ENCODE peak calls at places on chromosome 22, in five cellular contexts. One of them, this sample, is unnamed.

GRCh38 chr22:36048911-36049677 is 20.5 kb upstream of the RBFOX2 start:
- DNase-seq in H1: no peak
- DNase-seq in IMR-90: peak; percentile 77
- DNase-seq in H9: no peak
- DNase-seq in neuronal stem cell: no peak
- DNase-seq in this sample: no peak

GRCh38 chr22:49077586-49077985 is 750.1 kb downstream of the BRD1 start:
- DNase-seq in IMR-90: no peak
- DNase-seq in H1: no peak
- DNase-seq in neuronal stem cell: no peak
- DNase-seq in H9: no peak
- DNase-seq in this sample: no peak

GRCh38 chr22:18978506-18978905 is 42.4 kb upstream of the PRODH start:
- DNase-seq in H1: no peak
- DNase-seq in H9: no peak
- DNase-seq in neuronal stem cell: no peak
- DNase-seq in IMR-90: no peak
- DNase-seq in this sample: no peak

GRCh38 chr22:26939466-26939865 is 282.1 kb downstream of the MIAT start:
- DNase-seq in H1: no peak
- DNase-seq in IMR-90: no peak
- DNase-seq in H9: no peak
- DNase-seq in neuronal stem cell: no peak
- DNase-seq in this sample: no peak

GRCh38 chr22:36439481-36440271 is 41.8 kb downstream of the TXN2 start:
- DNase-seq in neuronal stem cell: no peak
- DNase-seq in H9: no peak
- DNase-seq in H1: no peak
- DNase-seq in IMR-90: peak; percentile 97
- DNase-seq in this sample: peak; percentile 83

GRCh38 chr22:34851918-34852662 is 213.9 kb upstream of the ISX start:
- DNase-seq in H9: no peak
- DNase-seq in IMR-90: no peak
- DNase-seq in H1: no peak
- DNase-seq in neuronal stem cell: no peak
- DNase-seq in this sample: peak; percentile 36

GRCh38 chr22:17717708-17718107 is 56.6 kb downstream of the BID start:
- DNase-seq in H9: no peak
- DNase-seq in neuronal stem cell: no peak
- DNase-seq in IMR-90: peak; percentile 40
- DNase-seq in H1: no peak
- DNase-seq in this sample: no peak

GRCh38 chr22:17931400-17931825 is 92.9 kb downstream of the MICAL3 start:
- DNase-seq in H1: no peak
- DNase-seq in IMR-90: no peak
- DNase-seq in H9: no peak
- DNase-seq in neuronal stem cell: no peak
- DNase-seq in this sample: no peak

GRCh38 chr22:20137671-20138416 is 6.2 kb downstream of the ZDHHC8 start:
- DNase-seq in IMR-90: no peak
- DNase-seq in H1: no peak
- DNase-seq in neuronal stem cell: no peak
- DNase-seq in H9: no peak
- DNase-seq in this sample: no peak

GRCh38 chr22:24730864-24731263 is 43.7 kb downstream of the PIWIL3 start:
- DNase-seq in H9: no peak
- DNase-seq in neuronal stem cell: no peak
- DNase-seq in H1: no peak
- DNase-seq in IMR-90: no peak
- DNase-seq in this sample: peak; percentile 85

GRCh38 chr22:42340695-42341383 is 70.4 kb upstream of the TCF20 start:
- DNase-seq in neuronal stem cell: peak; percentile 50
- DNase-seq in IMR-90: no peak
- DNase-seq in H1: peak; percentile 73
- DNase-seq in H9: peak; percentile 60
- DNase-seq in this sample: peak; percentile 64
- H3K9ac ChIP-seq in neuronal stem cell: peak overlapping the region; percentile 63
- H3K9ac ChIP-seq in IMR-90: no peak overlapping the region
- H3K9ac ChIP-seq in H1: no peak overlapping the region
- H3K9ac ChIP-seq in H9: no peak overlapping the region
- H3K9ac ChIP-seq in this sample: peak overlapping the region; percentile 60

DNA sequence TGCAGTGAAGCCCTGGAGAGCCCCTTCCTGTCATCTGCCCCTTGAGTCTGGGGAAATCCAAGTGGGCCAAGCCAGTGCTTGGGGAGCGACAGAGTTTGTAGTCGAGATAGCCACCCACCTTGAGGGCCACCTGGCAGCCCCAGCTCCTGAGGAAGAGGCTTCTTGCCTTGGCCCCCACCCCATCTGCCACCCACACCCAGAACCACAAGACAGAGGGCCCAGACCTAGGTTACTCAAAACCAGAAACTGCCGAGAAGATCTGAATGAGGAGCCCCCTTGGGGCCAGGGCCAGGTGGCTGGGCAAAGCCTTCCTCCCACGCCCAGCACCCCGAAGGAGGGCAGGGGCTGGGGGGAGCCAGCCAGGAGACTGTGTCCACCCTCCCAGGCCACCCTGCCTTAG is 18.8 kb upstream of the PRR5 start:
- DNase-seq in H9: no peak
- DNase-seq in neuronal stem cell: no peak
- DNase-seq in H1: no peak
- DNase-seq in IMR-90: no peak
- DNase-seq in this sample: no peak
- H2BK15ac ChIP-seq in H9: no peak overlapping the region
- H2BK15ac ChIP-seq in neuronal stem cell: peak overlapping the region; percentile 68
- H2BK15ac ChIP-seq in H1: no peak overlapping the region
- H2BK15ac ChIP-seq in IMR-90: no peak overlapping the region
- H2BK15ac ChIP-seq in this sample: no peak overlapping the region

GRCh38 chr22:23182289-23183106 is 2.2 kb downstream of the BCR start:
- DNase-seq in neuronal stem cell: no peak
- DNase-seq in IMR-90: peak; percentile 19
- DNase-seq in H9: no peak
- DNase-seq in H1: no peak
- DNase-seq in this sample: peak; percentile 70

GRCh38 chr22:23181763-23182288 is 1.5 kb downstream of the BCR start:
- DNase-seq in H9: no peak
- DNase-seq in H1: no peak
- DNase-seq in neuronal stem cell: no peak
- DNase-seq in IMR-90: no peak
- DNase-seq in this sample: peak; percentile 28

GRCh38 chr22:23183107-23183698 is 2.9 kb downstream of the BCR start:
- DNase-seq in IMR-90: peak; percentile 66
- DNase-seq in H1: peak; percentile 71
- DNase-seq in H9: peak; percentile 79
- DNase-seq in neuronal stem cell: peak; percentile 74
- DNase-seq in this sample: peak; percentile 94

GRCh38 chr22:23184764-23185113 is 4.4 kb downstream of the BCR start:
- DNase-seq in IMR-90: no peak
- DNase-seq in H9: no peak
- DNase-seq in neuronal stem cell: no peak
- DNase-seq in H1: no peak
- DNase-seq in this sample: no peak

GRCh38 chr22:23184100-23184763 is 3.9 kb downstream of the BCR start:
- DNase-seq in H1: no peak
- DNase-seq in H9: no peak
- DNase-seq in IMR-90: no peak
- DNase-seq in neuronal stem cell: no peak
- DNase-seq in this sample: no peak
- H3K4ac ChIP-seq in H1: no peak overlapping the region
- H3K4ac ChIP-seq in H9: no peak overlapping the region
- H3K4ac ChIP-seq in IMR-90: no peak overlapping the region
- H3K4ac ChIP-seq in neuronal stem cell: no peak overlapping the region
- H3K4ac ChIP-seq in this sample: no peak overlapping the region

GRCh38 chr22:46086577-46087335 is 63.6 kb upstream of the PPARA start:
- DNase-seq in H9: no peak
- DNase-seq in IMR-90: peak; percentile 29
- DNase-seq in H1: no peak
- DNase-seq in neuronal stem cell: no peak
- DNase-seq in this sample: no peak

GRCh38 chr22:46087336-46087690 is 63.0 kb upstream of the PPARA start:
- DNase-seq in H9: no peak
- DNase-seq in H1: no peak
- DNase-seq in IMR-90: no peak
- DNase-seq in neuronal stem cell: no peak
- DNase-seq in this sample: no peak

GRCh38 chr22:46084943-46085830 is 65.1 kb upstream of the PPARA start:
- DNase-seq in IMR-90: no peak
- DNase-seq in H9: no peak
- DNase-seq in neuronal stem cell: no peak
- DNase-seq in H1: no peak
- DNase-seq in this sample: no peak

GRCh38 chr22:46084376-46084775 is 66.0 kb upstream of the PPARA start:
- DNase-seq in neuronal stem cell: no peak
- DNase-seq in IMR-90: no peak
- DNase-seq in H9: no peak
- DNase-seq in H1: no peak
- DNase-seq in this sample: no peak

DNA sequence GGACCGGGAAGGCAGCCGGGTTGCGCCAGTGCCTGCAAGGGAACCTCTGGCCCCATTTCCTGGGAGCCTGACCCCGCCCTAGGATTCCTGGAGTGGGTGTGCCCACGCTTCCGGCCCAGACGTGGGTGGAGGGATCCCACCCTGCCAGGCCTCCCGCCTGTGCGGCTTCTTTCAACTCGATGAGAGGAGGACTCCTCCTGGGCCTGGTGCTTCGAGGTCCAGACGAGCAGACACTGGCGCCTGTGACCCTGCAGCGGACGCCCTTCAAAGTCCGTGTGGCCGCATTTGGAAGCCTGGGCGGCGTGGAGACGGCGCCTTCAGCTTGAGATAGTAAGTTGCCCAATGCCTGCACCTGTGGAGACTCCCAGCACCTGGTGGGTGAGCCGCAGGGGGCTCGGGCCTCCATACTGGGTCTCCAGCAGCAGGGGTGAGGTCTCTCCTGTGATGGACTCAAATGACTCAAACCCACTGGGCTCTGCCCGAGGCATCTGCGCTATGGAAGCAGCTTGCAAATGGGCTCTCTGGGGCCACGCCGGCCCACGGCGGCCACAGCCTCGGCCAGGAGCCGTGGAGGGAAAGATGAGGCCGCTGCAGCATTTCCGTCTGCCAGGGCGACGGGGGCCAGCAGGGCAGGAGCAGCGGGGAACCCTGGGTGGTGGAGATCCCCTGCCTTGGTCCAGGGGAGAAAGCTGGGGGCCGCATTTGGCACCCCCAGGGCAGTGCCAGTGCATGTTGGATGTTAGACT is 64.3 kb upstream of the PPARA start:
- DNase-seq in neuronal stem cell: no peak
- DNase-seq in H1: no peak
- DNase-seq in H9: no peak
- DNase-seq in IMR-90: no peak
- DNase-seq in this sample: no peak
- H3K9ac ChIP-seq in neuronal stem cell: no peak overlapping the region
- H3K9ac ChIP-seq in H1: no peak overlapping the region
- H3K9ac ChIP-seq in H9: no peak overlapping the region
- H3K9ac ChIP-seq in IMR-90: no peak overlapping the region
- H3K9ac ChIP-seq in this sample: no peak overlapping the region

GRCh38 chr22:50306753-50307749 is at the start of gene PLXNB2:
- DNase-seq in IMR-90: peak; percentile 80
- DNase-seq in neuronal stem cell: peak; percentile 82
- DNase-seq in H1: peak; percentile 78
- DNase-seq in H9: peak; percentile 65
- DNase-seq in this sample: peak; percentile 88

GRCh38 chr22:50305393-50305657 is 2.1 kb downstream of the PLXNB2 start:
- DNase-seq in neuronal stem cell: no peak
- DNase-seq in H1: no peak
- DNase-seq in H9: no peak
- DNase-seq in IMR-90: no peak
- DNase-seq in this sample: no peak

GRCh38 chr22:50304528-50305392 is 2.7 kb downstream of the PLXNB2 start:
- DNase-seq in IMR-90: no peak
- DNase-seq in neuronal stem cell: no peak
- DNase-seq in H9: no peak
- DNase-seq in H1: no peak
- DNase-seq in this sample: no peak

GRCh38 chr22:50303848-50304527 is 3.5 kb downstream of the PLXNB2 start:
- DNase-seq in neuronal stem cell: no peak
- DNase-seq in H9: peak; percentile 77
- DNase-seq in H1: peak; percentile 73
- DNase-seq in IMR-90: no peak
- DNase-seq in this sample: peak; percentile 68

DNA sequence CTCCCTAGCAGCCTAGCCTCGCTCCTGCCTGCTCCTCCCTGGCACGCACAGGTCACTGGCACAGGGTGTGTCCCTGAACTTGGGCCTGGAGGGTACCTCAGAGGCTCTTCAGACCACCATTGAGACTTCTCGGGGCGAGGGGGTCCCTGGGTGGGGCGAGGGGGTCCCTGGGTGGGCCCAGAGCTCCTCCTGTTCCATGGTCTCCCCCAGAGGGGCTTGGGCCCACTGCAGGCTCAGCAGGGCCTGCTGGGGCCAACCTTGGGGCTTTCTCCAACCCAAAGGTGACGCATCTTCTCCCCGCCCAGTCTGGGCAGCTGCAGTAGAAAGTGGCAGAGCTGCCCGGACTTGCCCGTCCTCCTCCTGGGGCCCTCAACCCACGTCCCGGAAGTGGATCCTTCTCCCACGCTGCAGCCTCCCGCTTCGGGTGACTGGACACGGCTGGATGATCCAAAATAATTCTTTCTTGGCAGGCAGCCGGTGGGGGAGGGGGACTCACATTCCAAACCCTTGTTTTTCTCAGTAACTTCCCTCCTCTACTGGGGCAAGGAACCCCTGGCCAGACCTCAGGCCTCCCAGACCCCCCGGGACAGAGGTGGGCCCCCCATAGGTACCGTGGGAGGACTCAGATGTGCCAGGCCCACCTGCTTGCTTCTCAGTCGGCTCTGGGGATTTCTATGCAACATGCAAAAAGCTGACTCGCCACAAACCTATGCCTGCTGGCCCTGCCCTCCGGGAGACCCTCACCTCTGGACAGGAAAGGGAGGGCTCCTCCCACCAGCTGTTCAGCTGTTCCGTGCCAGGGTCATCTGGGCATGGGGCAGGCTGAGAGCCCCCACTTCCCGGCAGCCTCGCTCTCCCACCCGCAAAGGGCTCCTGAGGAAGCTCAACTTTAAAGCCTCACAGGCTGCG is 1.5 kb downstream of the PLXNB2 start:
- DNase-seq in H9: no peak
- DNase-seq in IMR-90: peak; percentile 95
- DNase-seq in H1: no peak
- DNase-seq in neuronal stem cell: no peak
- DNase-seq in this sample: peak; percentile 53
- H2BK15ac ChIP-seq in H9: no peak overlapping the region
- H2BK15ac ChIP-seq in IMR-90: peak overlapping the region; percentile 88
- H2BK15ac ChIP-seq in H1: peak overlapping the region; percentile 92
- H2BK15ac ChIP-seq in neuronal stem cell: peak overlapping the region; percentile 85
- H2BK15ac ChIP-seq in this sample: no peak overlapping the region

GRCh38 chr22:22168190-22168940 is 76.2 kb upstream of the VPREB1 start:
- DNase-seq in neuronal stem cell: no peak
- DNase-seq in H9: peak; percentile 37
- DNase-seq in IMR-90: peak; percentile 61
- DNase-seq in H1: no peak
- DNase-seq in this sample: peak; percentile 61
- H3K4ac ChIP-seq in neuronal stem cell: no peak overlapping the region
- H3K4ac ChIP-seq in H9: no peak overlapping the region
- H3K4ac ChIP-seq in IMR-90: no peak overlapping the region
- H3K4ac ChIP-seq in H1: no peak overlapping the region
- H3K4ac ChIP-seq in this sample: no peak overlapping the region

GRCh38 chr22:50114221-50114981 is 24.6 kb downstream of the MOV10L1 start:
- DNase-seq in neuronal stem cell: no peak
- DNase-seq in H9: no peak
- DNase-seq in IMR-90: peak; percentile 83
- DNase-seq in H1: no peak
- DNase-seq in this sample: no peak
- H3K9ac ChIP-seq in neuronal stem cell: no peak overlapping the region
- H3K9ac ChIP-seq in H9: no peak overlapping the region
- H3K9ac ChIP-seq in IMR-90: peak overlapping the region; percentile 94
- H3K9ac ChIP-seq in H1: no peak overlapping the region
- H3K9ac ChIP-seq in this sample: no peak overlapping the region

This sample was measured in mesendoderm.